ENCODE peak calls at places on chromosomes 6 and 20, in seven cellular contexts. Z is AML-193, M is H9, V is mesothelial cell of epicardium, R is WERI-Rb-1, P is cardiac fibroblast, Q is HEK293T. J is an unnamed sample.

GRCh38 chr6:88473622-88474021 is 307.5 kb upstream of the CNR1 start:
- DNase-seq in Q (no peak), R (no peak), Z (no peak), M (no peak), V (no peak), P (no peak), J (no peak)

GRCh38 chr6:41676406-41676805 is 38.1 kb downstream of the MDFI start:
- DNase-seq in P (no peak), Z (no peak), V (no peak), M (no peak), R (no peak), Q (no peak), J (no peak)

GRCh38 chr6:4447646-4448315 is 312.4 kb upstream of the ECI2 start:
- DNase-seq in Z (no peak), P (no peak), V (no peak), M (no peak), R (no peak), Q (no peak), J (no peak)

GRCh38 chr6:9999806-10000205 is 415.1 kb downstream of the TFAP2A start:
- DNase-seq in R (no peak), Z (no peak), P (no peak), V (no peak), Q (no peak), M (no peak), J (no peak)

GRCh38 chr20:35111141-35111888 is 18.7 kb upstream of the TRPC4AP start:
- DNase-seq in P (peak), M (no peak), R (no peak), Q (no peak), Z (peak), V (no peak), J (no peak)

GRCh38 chr6:79468587-79468986 is 68.6 kb downstream of the LCA5 start:
- DNase-seq in P (no peak), Z (no peak), V (no peak), M (no peak), R (no peak), Q (peak), J (no peak)

GRCh38 chr6:72976389-72976900 is 248.9 kb downstream of the KHDC1L start:
- DNase-seq in V (no peak), M (no peak), Z (no peak), Q (no peak), P (no peak), R (no peak), J (no peak)

GRCh38 chr6:157520986-157521664 is 140.1 kb downstream of the ZDHHC14 start:
- DNase-seq in Q (no peak), M (no peak), V (no peak), P (no peak), R (no peak), Z (no peak), J (no peak)

GRCh38 chr6:168650686-168651085 is 209.7 kb downstream of the SMOC2 start:
- DNase-seq in V (no peak), P (no peak), M (no peak), R (no peak), Q (no peak), Z (no peak), J (no peak)

GRCh38 chr20:57716202-57716601 is 6.4 kb upstream of the PMEPA1 start:
- DNase-seq in M (no peak), V (no peak), P (peak), R (no peak), Z (no peak), Q (no peak), J (no peak)

GRCh38 chr6:16803294-16804006 is 42.2 kb upstream of the ATXN1 start:
- DNase-seq in V (peak), Q (peak), P (peak), R (peak), M (peak), Z (no peak), J (peak)

GRCh38 chr6:153129873-153130514 is 1.1 kb downstream of the RGS17 start:
- DNase-seq in M (no peak), R (peak), V (no peak), P (peak), Q (peak), Z (no peak), J (no peak)

GRCh38 chr6:93040375-93040774 is 379.0 kb downstream of the EPHA7 start:
- DNase-seq in Z (peak), R (no peak), P (peak), V (no peak), Q (no peak), M (no peak), J (no peak)

GRCh38 chr6:9126845-9127560 is 691.7 kb upstream of the SLC35B3 start:
- DNase-seq in M (no peak), Z (no peak), Q (no peak), P (peak), R (no peak), V (no peak), J (no peak)

GRCh38 chr6:50845499-50846108 is 26.9 kb downstream of the TFAP2B start:
- DNase-seq in R (no peak), V (no peak), P (no peak), M (peak), Q (no peak), Z (no peak), J (no peak)

GRCh38 chr6:151179321-151179720 is 60.4 kb upstream of the AKAP12 start:
- DNase-seq in P (peak), V (no peak), Q (no peak), Z (no peak), M (no peak), R (no peak), J (no peak)

GRCh38 chr6:44580901-44581300 is 193.4 kb downstream of the CDC5L start:
- DNase-seq in M (no peak), Z (no peak), P (peak), R (no peak), Q (no peak), V (no peak), J (no peak)

GRCh38 chr6:43250992-43251373 is 7.7 kb downstream of the TTBK1 start:
- DNase-seq in Q (no peak), M (no peak), R (peak), P (no peak), Z (no peak), V (no peak), J (peak)

GRCh38 chr6:156862711-156863110 is 85.5 kb downstream of the ARID1B start:
- DNase-seq in Q (no peak), R (no peak), M (no peak), Z (no peak), P (no peak), V (no peak), J (no peak)

GRCh38 chr6:134347916-134348805 is 30.2 kb upstream of the SGK1 start:
- DNase-seq in M (no peak), R (no peak), Z (no peak), V (no peak), P (peak), Q (no peak), J (no peak)

GRCh38 chr6:84773431-84774173 is 9.2 kb upstream of the TBX18 start:
- DNase-seq in Q (no peak), P (peak), V (no peak), R (peak), M (peak), Z (no peak), J (no peak)

J was measured in NCI-H524 treated with DMSO at 0.1 percent for 48 hours.